ENCODE peak calls at places on chromosomes 3 and 15, in ten cellular contexts. C is spleen; J is astrocyte of the spinal cord; S is Daoy; E is iris pigment epithelial cell; Z is non-pigmented ciliary epithelial cell; X is cardiac fibroblast; Y is hepatic stellate cell; K is stimulated activated naive CD4-positive, alpha-beta T cell treated with Interleukin-2 at 50 U/mL for 16 hours; B is activated gamma-delta T cell treated with Interleukin-2 at 50 U/mL for 16 hours. N is an unnamed sample.

GRCh38 chr3:156957715-156958114 is 131.6 kb downstream of the LEKR1 start:
- DNase-seq in C (no peak), J (no peak), S (no peak), E (no peak), Z (no peak), X (no peak), Y (no peak), K (no peak), B (no peak), N (no peak)

GRCh38 chr3:117068301-117068700 is 358.7 kb downstream of the TUSC7 start:
- DNase-seq in C (no peak), J (no peak), S (no peak), E (no peak), Z (no peak), X (no peak), Y (no peak), K (no peak), B (no peak), N (no peak)

GRCh38 chr15:70799667-70800450 is 36.5 kb upstream of the UACA start:
- DNase-seq in C (no peak), J (peak), S (peak), E (peak), Z (peak), X (peak), Y (peak), K (no peak), B (no peak), N (peak)

GRCh38 chr3:150497956-150498355 is 48.3 kb downstream of the SERP1 start:
- DNase-seq in C (no peak), J (peak), S (peak), E (peak), Z (peak), X (peak), Y (peak), K (no peak), B (no peak), N (no peak)

GRCh38 chr3:70249509-70250160 is 62.8 kb downstream of the MDFIC2 start:
- DNase-seq in C (no peak), J (peak), S (peak), E (peak), Z (peak), X (peak), Y (no peak), K (no peak), B (no peak), N (peak)

GRCh38 chr3:157311633-157312365 is 124.9 kb upstream of the PTX3 start:
- DNase-seq in C (no peak), J (peak), S (no peak), E (peak), Z (peak), X (peak), Y (peak), K (no peak), B (no peak), N (peak)

GRCh38 chr15:47674576-47675232 is 42.6 kb upstream of the SEMA6D start:
- DNase-seq in C (no peak), J (no peak), S (no peak), E (no peak), Z (no peak), X (no peak), Y (no peak), K (no peak), B (no peak), N (no peak)

GRCh38 chr3:37114251-37115145 is 59.9 kb downstream of the LRRFIP2 start:
- DNase-seq in C (no peak), J (peak), S (no peak), E (peak), Z (peak), X (peak), Y (peak), K (no peak), B (no peak), N (peak)

GRCh38 chr3:187295635-187296034 is 4.1 kb upstream of the MASP1 start:
- DNase-seq in C (no peak), J (no peak), S (no peak), E (no peak), Z (no peak), X (peak), Y (no peak), K (no peak), B (no peak), N (no peak)

GRCh38 chr3:58161435-58162398 is 49.1 kb downstream of the DNASE1L3 start:
- DNase-seq in C (no peak), J (peak), S (peak), E (peak), Z (peak), X (peak), Y (peak), K (no peak), B (no peak), N (peak)

GRCh38 chr3:99498544-99499234 is 139.7 kb upstream of the COL8A1 start:
- DNase-seq in C (no peak), J (peak), S (no peak), E (peak), Z (no peak), X (peak), Y (no peak), K (no peak), B (no peak), N (no peak)

GRCh38 chr3:44100298-44100695 is 141.4 kb upstream of the TOPAZ1 start:
- DNase-seq in C (no peak), J (no peak), S (no peak), E (no peak), Z (no peak), X (no peak), Y (no peak), K (no peak), B (no peak), N (no peak)

GRCh38 chr3:113948015-113948917 is 453 bp downstream of the ZDHHC23 start:
- DNase-seq in C (peak), J (no peak), S (peak), E (no peak), Z (no peak), X (no peak), Y (peak), K (peak), B (no peak), N (no peak)

GRCh38 chr15:93001156-93001555 is 87.9 kb downstream of the RGMA start:
- DNase-seq in C (no peak), J (peak), S (no peak), E (no peak), Z (no peak), X (no peak), Y (no peak), K (no peak), B (no peak), N (no peak)

GRCh38 chr3:8780279-8780678 is 10.9 kb upstream of the OXTR start:
- DNase-seq in C (no peak), J (no peak), S (no peak), E (no peak), Z (no peak), X (no peak), Y (no peak), K (no peak), B (no peak), N (no peak)

GRCh38 chr3:45113625-45114050 is 32.5 kb downstream of the CDCP1 start:
- DNase-seq in C (no peak), J (no peak), S (no peak), E (no peak), Z (no peak), X (peak), Y (no peak), K (no peak), B (no peak), N (no peak)

GRCh38 chr3:195613468-195614069 is 29.8 kb upstream of the APOD start:
- DNase-seq in C (no peak), J (no peak), S (peak), E (peak), Z (no peak), X (peak), Y (no peak), K (no peak), B (no peak), N (no peak)

GRCh38 chr15:63243776-63244175 is 33.6 kb upstream of the APH1B start:
- DNase-seq in C (no peak), J (no peak), S (no peak), E (no peak), Z (no peak), X (no peak), Y (no peak), K (no peak), B (no peak), N (no peak)

GRCh38 chr15:92797168-92798052 is 102.7 kb upstream of the CHD2 start:
- DNase-seq in C (no peak), J (peak), S (peak), E (peak), Z (no peak), X (peak), Y (peak), K (no peak), B (peak), N (peak)

GRCh38 chr3:194577985-194578905 is 55.0 kb downstream of the TMEM44 start:
- DNase-seq in C (no peak), J (peak), S (peak), E (peak), Z (peak), X (peak), Y (peak), K (peak), B (no peak), N (peak)

GRCh38 chr15:76386926-76387325 is 50.4 kb downstream of the ISL2 start:
- DNase-seq in C (no peak), J (no peak), S (no peak), E (no peak), Z (no peak), X (no peak), Y (no peak), K (no peak), B (no peak), N (no peak)

GRCh38 chr3:186320862-186321568 is 41.0 kb downstream of the DGKG start:
- DNase-seq in C (no peak), J (no peak), S (peak), E (peak), Z (no peak), X (no peak), Y (no peak), K (no peak), B (no peak), N (no peak)

GRCh38 chr3:80983753-80984152 is 777.7 kb downstream of the GBE1 start:
- DNase-seq in C (no peak), J (no peak), S (no peak), E (no peak), Z (no peak), X (no peak), Y (no peak), K (no peak), B (no peak), N (no peak)

GRCh38 chr3:14297784-14298236 is 104.6 kb upstream of the SLC6A6 start:
- DNase-seq in C (no peak), J (peak), S (no peak), E (peak), Z (no peak), X (no peak), Y (no peak), K (no peak), B (no peak), N (no peak)

GRCh38 chr15:77097921-77098320 is 27.0 kb upstream of the TSPAN3 start:
- DNase-seq in C (no peak), J (no peak), S (no peak), E (no peak), Z (no peak), X (no peak), Y (no peak), K (no peak), B (no peak), N (no peak)

GRCh38 chr3:183134844-183135243 is 27.7 kb downstream of the LAMP3 start:
- DNase-seq in C (no peak), J (no peak), S (no peak), E (no peak), Z (no peak), X (peak), Y (no peak), K (no peak), B (no peak), N (no peak)

GRCh38 chr15:66569461-66570137 is 3.8 kb upstream of the LCTL start:
- DNase-seq in C (peak), J (no peak), S (no peak), E (no peak), Z (no peak), X (no peak), Y (no peak), K (no peak), B (no peak), N (no peak)

GRCh38 chr3:128113817-128114794 is 9.5 kb downstream of the RUVBL1 start:
- DNase-seq in C (peak), J (no peak), S (no peak), E (no peak), Z (no peak), X (no peak), Y (no peak), K (no peak), B (no peak), N (no peak)

GRCh38 chr15:41512512-41513281 is 930 bp downstream of the LTK start:
- DNase-seq in C (peak), J (no peak), S (no peak), E (no peak), Z (no peak), X (no peak), Y (no peak), K (peak), B (peak), N (no peak)

GRCh38 chr3:50627407-50628051 is 10.6 kb downstream of the MAPKAPK3 start:
- DNase-seq in C (no peak), J (peak), S (peak), E (peak), Z (no peak), X (peak), Y (peak), K (no peak), B (no peak), N (peak)

GRCh38 chr15:31758126-31758525 is 272.2 kb upstream of the CHRNA7 start:
- DNase-seq in C (no peak), J (no peak), S (peak), E (peak), Z (no peak), X (peak), Y (no peak), K (no peak), B (peak), N (no peak)

GRCh38 chr15:74908635-74909034 is 2.0 kb upstream of the FAM219B start:
- DNase-seq in C (peak), J (no peak), S (no peak), E (no peak), Z (no peak), X (no peak), Y (no peak), K (no peak), B (no peak), N (no peak)

GRCh38 chr3:104873331-104873730 is 493.4 kb upstream of the ALCAM start:
- DNase-seq in C (no peak), J (peak), S (no peak), E (peak), Z (peak), X (peak), Y (no peak), K (no peak), B (no peak), N (peak)

N was measured in HS-27A.